ENCODE peak calls at places on chromosome 14, in five cellular contexts. R, M, S, K and B are unnamed samples.

GRCh38 chr14:90381011-90381790 is 15.6 kb upstream of the CALM1 start:
- DNase-seq in K (peak), S (no peak), R (no peak), M (no peak), B (peak)

GRCh38 chr14:103091041-103091882 is 3.3 kb upstream of the EXOC3L4 start:
- DNase-seq in M (no peak), S (no peak), R (peak), K (peak), B (peak)

GRCh38 chr14:100782516-100783320 is 43.2 kb upstream of the MEG3 start:
- DNase-seq in S (no peak), M (no peak), K (no peak), R (no peak), B (no peak)

GRCh38 chr14:90378249-90378648 is 18.6 kb upstream of the CALM1 start:
- DNase-seq in M (no peak), S (no peak), K (no peak), R (no peak), B (no peak)

GRCh38 chr14:104249092-104249491 is 110.7 kb downstream of the KIF26A start:
- DNase-seq in S (no peak), K (no peak), R (no peak), M (no peak), B (no peak)

GRCh38 chr14:58272589-58273372 is 25.6 kb upstream of the ARID4A start:
- DNase-seq in M (no peak), K (peak), R (peak), S (no peak), B (peak)

GRCh38 chr14:52873694-52874093 is 77.2 kb downstream of the FERMT2 start:
- DNase-seq in M (no peak), S (no peak), R (no peak), K (no peak), B (no peak)

GRCh38 chr14:50225067-50225973 is 6.1 kb downstream of the SOS2 start:
- DNase-seq in R (no peak), M (no peak), S (no peak), K (no peak), B (no peak)

GRCh38 chr14:71206766-71207371 is 299.6 kb downstream of the PCNX1 start:
- DNase-seq in K (peak), R (peak), M (no peak), S (no peak), B (peak)

GRCh38 chr14:91509083-91509877 is 830 bp downstream of the PPP4R3A start:
- DNase-seq in R (peak), M (no peak), K (peak), S (peak), B (peak)

GRCh38 chr14:68693926-68694325 is 98.9 kb downstream of the ZFP36L1 start:
- DNase-seq in M (no peak), R (no peak), S (no peak), K (no peak), B (no peak)

GRCh38 chr14:32703246-32703645 is 235.4 kb upstream of the NPAS3 start:
- DNase-seq in S (no peak), K (no peak), R (no peak), M (no peak), B (no peak)

GRCh38 chr14:56412453-56413434 is 166.9 kb upstream of the TMEM260 start:
- DNase-seq in M (no peak), K (no peak), S (no peak), R (no peak), B (no peak)

GRCh38 chr14:32731249-32731648 is 207.4 kb upstream of the NPAS3 start:
- DNase-seq in S (no peak), M (no peak), K (no peak), R (no peak), B (no peak)

GRCh38 chr14:104507443-104507842 is 72.1 kb upstream of the C14orf180 start:
- DNase-seq in R (no peak), K (no peak), S (no peak), M (no peak), B (no peak)

GRCh38 chr14:99726538-99727095 is 42.5 kb downstream of the CYP46A1 start:
- DNase-seq in S (no peak), M (no peak), R (no peak), K (peak), B (no peak)

GRCh38 chr14:98999901-99000300 is 272.1 kb downstream of the BCL11B start:
- DNase-seq in R (no peak), M (no peak), S (no peak), K (no peak), B (no peak)

GRCh38 chr14:89740241-89740640 is 214.3 kb downstream of the EFCAB11 start:
- DNase-seq in K (no peak), M (no peak), R (no peak), S (no peak), B (no peak)

GRCh38 chr14:60720962-60721330 is 3.2 kb downstream of the SIX4 start:
- DNase-seq in K (no peak), M (no peak), R (no peak), S (no peak), B (no peak)

DNA sequence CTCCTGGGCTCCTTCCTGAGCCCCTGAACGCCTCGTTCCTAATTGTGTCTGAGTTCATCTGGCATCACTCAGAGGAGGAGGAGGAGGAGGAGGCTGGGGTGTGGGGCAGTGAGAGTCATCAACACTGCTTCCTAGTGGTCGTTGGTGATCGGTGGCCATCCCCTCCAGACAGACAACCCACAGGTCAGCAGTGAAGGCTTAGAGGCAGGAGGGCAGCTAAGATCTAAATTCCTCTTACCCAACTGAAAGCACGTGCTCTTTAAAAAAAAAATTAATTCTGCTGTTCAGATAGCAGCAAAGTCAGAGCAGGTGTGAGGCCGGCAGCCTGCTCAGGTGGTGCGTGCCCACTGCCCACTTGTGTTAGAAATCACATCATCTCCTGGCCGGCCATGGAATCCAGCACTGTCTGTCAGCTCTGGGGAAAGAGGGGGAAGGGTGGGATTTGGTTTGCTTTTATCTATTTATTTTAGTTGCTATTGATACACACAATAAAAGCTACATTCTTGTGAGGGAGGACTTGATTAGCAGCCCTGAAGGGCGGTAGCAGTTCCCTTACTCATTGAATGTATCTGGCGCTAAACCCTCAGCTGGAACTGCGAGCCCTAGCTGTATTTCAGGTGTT is 46.6 kb downstream of the PPP2R5C start:
- DNase-seq in M (no peak), R (peak), S (no peak), K (no peak), B (peak)
- H3K27ac ChIP-seq in M (no peak), R (no peak), S (no peak), K (peak), B (peak)

GRCh38 chr14:63673255-63673654 is 31.6 kb upstream of the WDR89 start:
- DNase-seq in K (no peak), S (no peak), M (no peak), R (no peak), B (no peak)
- H3K27ac ChIP-seq in K (no peak), S (no peak), M (no peak), R (no peak), B (no peak)

DNA sequence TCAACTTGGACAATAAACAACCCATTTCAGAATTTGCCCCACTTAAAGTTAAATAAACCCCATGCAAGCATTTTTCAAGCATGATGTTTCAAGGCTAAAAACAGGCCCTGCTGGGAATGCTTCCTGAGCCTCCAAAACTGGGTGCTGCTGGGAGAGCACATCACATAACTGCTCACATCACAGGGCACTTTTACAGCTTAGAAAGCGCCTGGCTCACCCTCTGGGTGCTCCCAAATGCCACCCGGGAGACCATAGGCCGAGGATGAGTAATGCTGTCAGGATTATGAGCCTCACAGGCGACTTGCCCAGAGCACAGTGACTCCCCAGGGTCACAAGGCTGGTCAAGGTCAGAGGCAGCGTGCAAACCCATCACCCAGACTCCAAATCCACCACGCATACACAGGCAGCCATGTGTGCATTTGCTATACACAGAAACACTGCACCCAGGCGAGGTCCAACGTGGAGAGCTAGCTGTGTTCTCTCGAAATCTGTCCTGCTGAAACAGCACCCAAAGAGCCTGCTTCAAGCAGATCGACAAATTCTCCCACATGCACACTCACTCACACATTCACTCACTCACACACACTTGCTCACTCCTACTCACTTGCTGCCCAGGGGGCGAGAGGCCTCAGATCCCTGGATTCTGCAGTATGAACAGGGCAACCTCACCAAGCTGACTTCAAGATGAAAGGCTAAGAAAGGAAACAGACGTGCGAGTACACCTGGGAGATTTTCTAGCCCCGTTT is 58.7 kb downstream of the ITPK1 start:
- DNase-seq in K (no peak), M (no peak), S (no peak), R (no peak), B (no peak)
- H3K27ac ChIP-seq in K (peak), M (no peak), S (no peak), R (peak), B (no peak)

GRCh38 chr14:96257900-96258299 is 1.9 kb downstream of the BDKRB1 start:
- DNase-seq in K (no peak), M (no peak), R (no peak), S (no peak), B (no peak)

GRCh38 chr14:96256420-96256819 is 410 bp downstream of the BDKRB1 start:
- DNase-seq in M (no peak), K (no peak), S (no peak), R (no peak), B (no peak)

GRCh38 chr14:96254696-96255095 is 1.3 kb upstream of the BDKRB1 start:
- DNase-seq in K (no peak), S (no peak), R (no peak), M (no peak), B (no peak)

GRCh38 chr14:96255501-96256366 is at the start of gene BDKRB1:
- DNase-seq in S (no peak), M (no peak), R (no peak), K (no peak), B (no peak)

GRCh38 chr14:96257056-96257455 is 1.0 kb downstream of the BDKRB1 start:
- DNase-seq in R (no peak), K (no peak), S (no peak), M (no peak), B (no peak)
- H3K27ac ChIP-seq in R (no peak), K (peak), S (no peak), M (no peak), B (no peak)